ENCODE peak calls at places on chromosomes 12 and 14, in eight cellular contexts. B is activated CD4-positive, alpha-beta T cell treated with anti-CD3 and anti-CD28 coated beads for 1 hour; Y is stimulated activated CD4-positive, alpha-beta T cell treated with anti-CD3 and anti-CD28 coated beads, TNF-alpha, amount 100 ng/mL, for 1 hour; E is NCI-H1092; I is Calu3; V is fibroblast of lung; X is RPMI7951; R is astrocyte. G is an unnamed sample.

GRCh38 chr14:77923131-77923933 is 123.4 kb downstream of the ADCK1 start:
- DNase-seq in I (no peak), X (no peak), B (no peak), V (no peak), E (no peak), Y (no peak), R (no peak), G (no peak)

GRCh38 chr14:68476212-68476964 is 316.5 kb downstream of the ZFP36L1 start:
- DNase-seq in Y (no peak), B (no peak), R (peak; percentile 96), I (no peak), E (no peak), V (peak; percentile 94), X (peak; percentile 90), G (peak; percentile 85)

GRCh38 chr12:116806845-116807440 is 68.8 kb downstream of the RNFT2 start:
- DNase-seq in X (peak; percentile 46), E (no peak), I (no peak), B (no peak), R (no peak), V (peak; percentile 30), Y (no peak), G (no peak)

GRCh38 chr14:58428011-58428807 is 690 bp downstream of the KIAA0586 start:
- DNase-seq in I (peak; percentile 4), B (no peak), E (peak; percentile 21), R (peak; percentile 59), V (peak; percentile 67), Y (no peak), X (peak; percentile 63), G (peak; percentile 64)

GRCh38 chr12:48075833-48076232 is 30.0 kb downstream of the SENP1 start:
- DNase-seq in Y (no peak), X (no peak), B (no peak), E (no peak), R (no peak), I (no peak), V (no peak), G (no peak)

GRCh38 chr14:69244946-69245345 is 15.0 kb upstream of the GALNT16 start:
- DNase-seq in I (no peak), V (no peak), Y (no peak), R (no peak), B (no peak), E (no peak), X (no peak), G (no peak)

GRCh38 chr14:23153891-23154796 is 29.3 kb downstream of the SLC7A8 start:
- DNase-seq in B (no peak), R (peak; percentile 41), E (no peak), I (peak; percentile 47), Y (no peak), X (peak; percentile 93), V (peak; percentile 55), G (peak; percentile 62)

GRCh38 chr14:25431211-25432076 is 381.5 kb upstream of the STXBP6 start:
- DNase-seq in R (no peak), X (peak; percentile 3), E (peak; percentile 27), B (no peak), I (no peak), Y (no peak), V (no peak), G (no peak)

GRCh38 chr14:103693514-103693913 is 21.7 kb downstream of the XRCC3 start:
- DNase-seq in R (no peak), Y (no peak), E (no peak), X (no peak), I (peak; percentile 46), B (no peak), V (no peak), G (no peak)

GRCh38 chr14:31921251-31921650 is 155.9 kb upstream of the ARHGAP5 start:
- DNase-seq in I (no peak), Y (no peak), R (no peak), E (no peak), V (no peak), B (no peak), X (no peak), G (no peak)

G was measured in LHCN-M2.